ENCODE peak calls at places on chromosomes 7 and 10, in four cellular contexts. C is HepG2, R is NT2/D1, P is H1. T is an unnamed sample.

GRCh38 chr10:27258838-27259532 is 18.4 kb upstream of the ACBD5 start:
- DNase-seq in C (no peak), R (peak), P (peak), T (no peak)

GRCh38 chr7:151007469-151007898 is 16.7 kb downstream of the NOS3 start:
- DNase-seq in C (no peak), R (no peak), P (no peak), T (no peak)

GRCh38 chr7:119572132-119572531 is 700.8 kb upstream of the KCND2 start:
- DNase-seq in C (no peak), R (no peak), P (no peak), T (no peak)

GRCh38 chr7:36147361-36147760 is 5.7 kb upstream of the EEPD1 start:
- DNase-seq in C (no peak), R (no peak), P (no peak), T (no peak)

GRCh38 chr10:131832056-131832685 is 68.6 kb upstream of the PPP2R2D start:
- DNase-seq in C (no peak), R (no peak), P (no peak), T (no peak)

GRCh38 chr7:107816053-107816566 is 13.1 kb upstream of the SLC26A3 start:
- DNase-seq in C (no peak), R (no peak), P (no peak), T (no peak)

GRCh38 chr7:78779788-78780187 is 673.7 kb downstream of the MAGI2 start:
- DNase-seq in C (no peak), R (no peak), P (no peak), T (no peak)

GRCh38 chr7:77426521-77427051 is 10.4 kb upstream of the GSAP start:
- DNase-seq in C (no peak), R (no peak), P (no peak), T (no peak)

GRCh38 chr7:128387216-128387615 is 22.6 kb downstream of the IMPDH1 start:
- DNase-seq in C (no peak), R (no peak), P (no peak), T (no peak)

GRCh38 chr7:9250876-9251275 is 817.5 kb downstream of the NXPH1 start:
- DNase-seq in C (no peak), R (peak), P (no peak), T (no peak)

GRCh38 chr10:27252267-27253000 is 11.8 kb upstream of the ACBD5 start:
- DNase-seq in C (no peak), R (no peak), P (peak), T (no peak)

GRCh38 chr7:116782177-116782711 is 80.1 kb upstream of the CAPZA2 start:
- DNase-seq in C (no peak), R (peak), P (no peak), T (peak)

GRCh38 chr7:55533050-55533728 is 39.1 kb downstream of the VOPP1 start:
- DNase-seq in C (no peak), R (no peak), P (no peak), T (no peak)

GRCh38 chr10:103921750-103922195 is 3.8 kb upstream of the STN1 start:
- DNase-seq in C (peak), R (no peak), P (no peak), T (no peak)

GRCh38 chr10:12042409-12042796 is 206 bp downstream of the UPF2 start:
- DNase-seq in C (no peak), R (no peak), P (no peak), T (no peak)

GRCh38 chr10:101063548-101064414 is 2.0 kb downstream of the KAZALD1 start:
- DNase-seq in C (no peak), R (no peak), P (no peak), T (no peak)

GRCh38 chr7:134513169-134513752 is 14.1 kb upstream of the AKR1B10 start:
- DNase-seq in C (peak), R (peak), P (peak), T (peak)

GRCh38 chr10:73576178-73576889 is 14.8 kb downstream of the USP54 start:
- DNase-seq in C (peak), R (no peak), P (no peak), T (no peak)

GRCh38 chr7:113945018-113945938 is 26.5 kb upstream of the PPP1R3A start:
- DNase-seq in C (no peak), R (no peak), P (no peak), T (no peak)

GRCh38 chr10:119207713-119208552 is 562 bp downstream of the GRK5 start:
- DNase-seq in C (peak), R (no peak), P (peak), T (peak)

GRCh38 chr10:93753621-93754250 is 4.0 kb upstream of the LGI1 start:
- DNase-seq in C (no peak), R (no peak), P (no peak), T (no peak)

GRCh38 chr10:106615081-106615480 is 549.4 kb downstream of the SORCS1 start:
- DNase-seq in C (no peak), R (peak), P (no peak), T (no peak)

GRCh38 chr10:113078282-113078907 is 128.3 kb downstream of the TCF7L2 start:
- DNase-seq in C (no peak), R (no peak), P (no peak), T (no peak)

GRCh38 chr7:96952974-96953391 is 52.4 kb upstream of the DLX6 start:
- DNase-seq in C (no peak), R (no peak), P (no peak), T (no peak)

GRCh38 chr7:130933919-130934318 is 199.9 kb upstream of the KLF14 start:
- DNase-seq in C (no peak), R (no peak), P (no peak), T (no peak)
- TF ChIP-seq SUZ12 in C (no peak), R (no peak), P (no peak), T (no peak)

DNA sequence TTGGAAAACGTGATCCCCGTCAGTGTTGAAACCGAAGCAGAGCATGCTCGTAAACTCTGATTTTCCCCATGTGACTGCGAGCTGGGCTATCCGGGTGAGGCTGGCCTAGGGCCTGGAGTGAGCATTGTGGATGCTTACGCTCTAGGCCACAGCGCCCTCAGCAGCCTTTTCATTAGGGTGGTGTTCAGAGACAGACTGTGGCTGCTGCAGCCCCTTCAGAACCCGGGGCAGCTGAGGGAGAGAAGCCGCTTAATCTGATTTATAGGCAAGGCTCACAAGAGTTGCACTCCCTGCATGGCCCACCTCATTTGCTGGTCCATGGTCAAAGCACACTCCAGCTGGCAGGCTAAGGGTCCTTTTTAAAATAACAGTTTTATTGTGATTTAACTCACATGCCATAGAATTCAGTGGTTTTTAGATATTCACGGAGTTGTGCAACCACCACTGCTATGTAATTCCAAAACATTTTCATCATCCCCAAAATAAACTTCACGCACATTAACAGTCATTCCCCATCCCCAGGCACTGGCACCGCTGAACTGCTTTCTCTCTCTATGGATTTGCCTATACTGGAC is 72.5 kb downstream of the SYPL1 start:
- DNase-seq in C (no peak), R (no peak), P (no peak), T (no peak)
- TF ChIP-seq SUZ12 in C (no peak), R (no peak), P (no peak), T (no peak)

GRCh38 chr10:78804356-78805032 is 264.3 kb upstream of the ZMIZ1 start:
- DNase-seq in C (no peak), R (no peak), P (no peak), T (no peak)
- TF ChIP-seq SUZ12 in C (no peak), R (no peak), P (no peak), T (no peak)

GRCh38 chr10:7710446-7710845 is 7.3 kb downstream of the ITIH2 start:
- DNase-seq in C (no peak), R (no peak), P (no peak), T (no peak)
- TF ChIP-seq SUZ12 in C (no peak), R (no peak), P (no peak), T (no peak)

GRCh38 chr10:6230335-6230734 is 27.6 kb downstream of the PFKFB3 start:
- DNase-seq in C (no peak), R (no peak), P (no peak), T (no peak)

GRCh38 chr10:6229746-6230145 is 27.0 kb downstream of the PFKFB3 start:
- DNase-seq in C (no peak), R (no peak), P (no peak), T (no peak)

GRCh38 chr10:6228010-6228511 is 25.3 kb downstream of the PFKFB3 start:
- DNase-seq in C (no peak), R (no peak), P (no peak), T (no peak)

GRCh38 chr10:6228647-6229046 is 25.9 kb downstream of the PFKFB3 start:
- DNase-seq in C (no peak), R (no peak), P (no peak), T (no peak)

GRCh38 chr10:6229290-6229689 is 26.6 kb downstream of the PFKFB3 start:
- DNase-seq in C (no peak), R (no peak), P (no peak), T (no peak)
- TF ChIP-seq SUZ12 in C (no peak), R (no peak), P (no peak), T (no peak)

GRCh38 chr7:71735961-71736556 is 604.1 kb downstream of the GALNT17 start:
- DNase-seq in C (peak), R (peak), P (peak), T (peak)

GRCh38 chr7:71727347-71727746 is 595.4 kb downstream of the GALNT17 start:
- DNase-seq in C (no peak), R (no peak), P (no peak), T (no peak)

GRCh38 chr7:71733108-71733870 is 601.3 kb downstream of the GALNT17 start:
- DNase-seq in C (peak), R (peak), P (peak), T (peak)
- TF ChIP-seq SUZ12 in C (no peak), R (no peak), P (no peak), T (no peak)

GRCh38 chr7:34133983-34134782 is 228.8 kb downstream of the BMPER start:
- DNase-seq in C (peak), R (peak), P (peak), T (peak)

GRCh38 chr7:34137176-34137575 is 231.8 kb downstream of the BMPER start:
- DNase-seq in C (no peak), R (no peak), P (no peak), T (no peak)

GRCh38 chr7:34138483-34138882 is 233.1 kb downstream of the BMPER start:
- DNase-seq in C (no peak), R (no peak), P (no peak), T (no peak)

GRCh38 chr7:34135924-34136323 is 230.6 kb downstream of the BMPER start:
- DNase-seq in C (no peak), R (no peak), P (no peak), T (no peak)

GRCh38 chr7:34136698-34137097 is 231.4 kb downstream of the BMPER start:
- DNase-seq in C (no peak), R (no peak), P (no peak), T (no peak)
- TF ChIP-seq SUZ12 in C (no peak), R (no peak), P (no peak), T (no peak)